ENCODE peak calls at places on chromosomes 11 and 22, in nine cellular contexts. One of them, this sample, is unnamed.

GRCh38 chr22:46053563-46054090 is 76.7 kb upstream of the WNT7B start:
- DNase-seq in lower leg skin: peak; percentile 60
- DNase-seq in progenitor cell of endocrine pancreas: no peak
- DNase-seq in nephron progenitor cell: no peak
- DNase-seq in fibroblast of pulmonary artery: peak; percentile 57
- DNase-seq in AG09309: no peak
- DNase-seq in stomach: peak; percentile 84
- DNase-seq in cardiac muscle cell: peak; percentile 74
- DNase-seq in CD8-positive, alpha-beta T cell: peak; percentile 58
- DNase-seq in this sample: no peak

GRCh38 chr11:122201126-122201525 is 85.1 kb upstream of the BLID start:
- DNase-seq in CD8-positive, alpha-beta T cell: no peak
- DNase-seq in stomach: no peak
- DNase-seq in progenitor cell of endocrine pancreas: no peak
- DNase-seq in cardiac muscle cell: no peak
- DNase-seq in lower leg skin: no peak
- DNase-seq in AG09309: no peak
- DNase-seq in fibroblast of pulmonary artery: no peak
- DNase-seq in nephron progenitor cell: no peak
- DNase-seq in this sample: no peak

GRCh38 chr11:44016129-44016528 is 31.7 kb upstream of the ACCSL start:
- DNase-seq in progenitor cell of endocrine pancreas: no peak
- DNase-seq in nephron progenitor cell: no peak
- DNase-seq in CD8-positive, alpha-beta T cell: no peak
- DNase-seq in AG09309: no peak
- DNase-seq in stomach: peak; percentile 24
- DNase-seq in fibroblast of pulmonary artery: peak; percentile 78
- DNase-seq in lower leg skin: no peak
- DNase-seq in cardiac muscle cell: peak; percentile 83
- DNase-seq in this sample: no peak

GRCh38 chr11:8225589-8226036 is 38.1 kb downstream of the LMO1 start:
- DNase-seq in AG09309: no peak
- DNase-seq in nephron progenitor cell: peak; percentile 94
- DNase-seq in progenitor cell of endocrine pancreas: peak; percentile 86
- DNase-seq in fibroblast of pulmonary artery: peak; percentile 71
- DNase-seq in lower leg skin: peak; percentile 63
- DNase-seq in cardiac muscle cell: peak; percentile 72
- DNase-seq in stomach: peak; percentile 76
- DNase-seq in CD8-positive, alpha-beta T cell: peak; percentile 73
- DNase-seq in this sample: peak; percentile 86

GRCh38 chr22:31083377-31083768 is 2.3 kb downstream of the SMTN start:
- DNase-seq in fibroblast of pulmonary artery: no peak
- DNase-seq in AG09309: no peak
- DNase-seq in cardiac muscle cell: no peak
- DNase-seq in CD8-positive, alpha-beta T cell: no peak
- DNase-seq in lower leg skin: no peak
- DNase-seq in progenitor cell of endocrine pancreas: no peak
- DNase-seq in stomach: peak; percentile 92
- DNase-seq in nephron progenitor cell: no peak
- DNase-seq in this sample: no peak

GRCh38 chr11:35337919-35338316 is 81.4 kb downstream of the SLC1A2 start:
- DNase-seq in nephron progenitor cell: no peak
- DNase-seq in AG09309: no peak
- DNase-seq in progenitor cell of endocrine pancreas: no peak
- DNase-seq in stomach: no peak
- DNase-seq in fibroblast of pulmonary artery: no peak
- DNase-seq in CD8-positive, alpha-beta T cell: no peak
- DNase-seq in lower leg skin: no peak
- DNase-seq in cardiac muscle cell: no peak
- DNase-seq in this sample: no peak

GRCh38 chr22:27170491-27170890 is 513.1 kb downstream of the MIAT start:
- DNase-seq in cardiac muscle cell: peak; percentile 91
- DNase-seq in lower leg skin: no peak
- DNase-seq in stomach: no peak
- DNase-seq in AG09309: peak; percentile 91
- DNase-seq in CD8-positive, alpha-beta T cell: no peak
- DNase-seq in nephron progenitor cell: peak; percentile 24
- DNase-seq in progenitor cell of endocrine pancreas: no peak
- DNase-seq in fibroblast of pulmonary artery: peak; percentile 64
- DNase-seq in this sample: no peak

GRCh38 chr11:26621147-26621546 is 49.1 kb upstream of the MUC15 start:
- DNase-seq in AG09309: peak; percentile 53
- DNase-seq in fibroblast of pulmonary artery: peak; percentile 50
- DNase-seq in CD8-positive, alpha-beta T cell: no peak
- DNase-seq in lower leg skin: no peak
- DNase-seq in stomach: no peak
- DNase-seq in nephron progenitor cell: no peak
- DNase-seq in progenitor cell of endocrine pancreas: no peak
- DNase-seq in cardiac muscle cell: peak; percentile 33
- DNase-seq in this sample: no peak

GRCh38 chr11:17516551-17517150 is 27.6 kb downstream of the USH1C start:
- DNase-seq in stomach: no peak
- DNase-seq in lower leg skin: no peak
- DNase-seq in CD8-positive, alpha-beta T cell: no peak
- DNase-seq in fibroblast of pulmonary artery: no peak
- DNase-seq in nephron progenitor cell: no peak
- DNase-seq in AG09309: no peak
- DNase-seq in cardiac muscle cell: no peak
- DNase-seq in progenitor cell of endocrine pancreas: no peak
- DNase-seq in this sample: no peak

GRCh38 chr11:5639953-5640352 is 15.2 kb downstream of the TRIM34 start:
- DNase-seq in cardiac muscle cell: no peak
- DNase-seq in stomach: no peak
- DNase-seq in progenitor cell of endocrine pancreas: no peak
- DNase-seq in fibroblast of pulmonary artery: no peak
- DNase-seq in CD8-positive, alpha-beta T cell: no peak
- DNase-seq in nephron progenitor cell: no peak
- DNase-seq in lower leg skin: no peak
- DNase-seq in AG09309: no peak
- DNase-seq in this sample: no peak

GRCh38 chr22:48945621-48946458 is 881.8 kb downstream of the BRD1 start:
- DNase-seq in stomach: peak; percentile 22
- DNase-seq in progenitor cell of endocrine pancreas: peak; percentile 5
- DNase-seq in fibroblast of pulmonary artery: no peak
- DNase-seq in nephron progenitor cell: no peak
- DNase-seq in CD8-positive, alpha-beta T cell: no peak
- DNase-seq in cardiac muscle cell: no peak
- DNase-seq in AG09309: no peak
- DNase-seq in lower leg skin: peak; percentile 9
- DNase-seq in this sample: no peak

GRCh38 chr22:26986051-26986881 is 328.9 kb downstream of the MIAT start:
- DNase-seq in stomach: no peak
- DNase-seq in fibroblast of pulmonary artery: no peak
- DNase-seq in nephron progenitor cell: no peak
- DNase-seq in progenitor cell of endocrine pancreas: no peak
- DNase-seq in lower leg skin: no peak
- DNase-seq in CD8-positive, alpha-beta T cell: no peak
- DNase-seq in cardiac muscle cell: no peak
- DNase-seq in AG09309: no peak
- DNase-seq in this sample: no peak

GRCh38 chr22:45903355-45904149 is 73.4 kb downstream of the WNT7B start:
- DNase-seq in stomach: no peak
- DNase-seq in fibroblast of pulmonary artery: peak; percentile 49
- DNase-seq in CD8-positive, alpha-beta T cell: no peak
- DNase-seq in nephron progenitor cell: peak; percentile 43
- DNase-seq in cardiac muscle cell: peak; percentile 76
- DNase-seq in AG09309: peak; percentile 17
- DNase-seq in progenitor cell of endocrine pancreas: no peak
- DNase-seq in lower leg skin: no peak
- DNase-seq in this sample: no peak

GRCh38 chr11:46127150-46127638 is 5.9 kb upstream of the PHF21A start:
- DNase-seq in fibroblast of pulmonary artery: peak; percentile 81
- DNase-seq in AG09309: peak; percentile 16
- DNase-seq in lower leg skin: peak; percentile 67
- DNase-seq in CD8-positive, alpha-beta T cell: peak; percentile 37
- DNase-seq in nephron progenitor cell: no peak
- DNase-seq in progenitor cell of endocrine pancreas: no peak
- DNase-seq in cardiac muscle cell: peak; percentile 85
- DNase-seq in stomach: no peak
- DNase-seq in this sample: no peak

GRCh38 chr11:126122863-126123262 is 60.2 kb upstream of the CDON start:
- DNase-seq in fibroblast of pulmonary artery: no peak
- DNase-seq in AG09309: no peak
- DNase-seq in stomach: no peak
- DNase-seq in cardiac muscle cell: no peak
- DNase-seq in progenitor cell of endocrine pancreas: no peak
- DNase-seq in lower leg skin: no peak
- DNase-seq in CD8-positive, alpha-beta T cell: no peak
- DNase-seq in nephron progenitor cell: no peak
- DNase-seq in this sample: no peak

GRCh38 chr22:26718905-26719304 is 61.5 kb downstream of the MIAT start:
- DNase-seq in fibroblast of pulmonary artery: peak; percentile 86
- DNase-seq in progenitor cell of endocrine pancreas: no peak
- DNase-seq in lower leg skin: no peak
- DNase-seq in AG09309: peak; percentile 84
- DNase-seq in cardiac muscle cell: peak; percentile 93
- DNase-seq in stomach: no peak
- DNase-seq in nephron progenitor cell: no peak
- DNase-seq in CD8-positive, alpha-beta T cell: no peak
- DNase-seq in this sample: no peak

GRCh38 chr11:6219359-6219758 is 14.0 kb downstream of the C11orf42 start:
- DNase-seq in AG09309: peak; percentile 90
- DNase-seq in CD8-positive, alpha-beta T cell: no peak
- DNase-seq in stomach: no peak
- DNase-seq in progenitor cell of endocrine pancreas: no peak
- DNase-seq in lower leg skin: peak; percentile 82
- DNase-seq in fibroblast of pulmonary artery: peak; percentile 89
- DNase-seq in nephron progenitor cell: no peak
- DNase-seq in cardiac muscle cell: peak; percentile 88
- DNase-seq in this sample: peak; percentile 15

GRCh38 chr11:66467034-66467659 is 442 bp downstream of the PELI3 start:
- DNase-seq in lower leg skin: no peak
- DNase-seq in fibroblast of pulmonary artery: peak; percentile 38
- DNase-seq in cardiac muscle cell: peak; percentile 51
- DNase-seq in progenitor cell of endocrine pancreas: peak; percentile 49
- DNase-seq in AG09309: no peak
- DNase-seq in CD8-positive, alpha-beta T cell: no peak
- DNase-seq in nephron progenitor cell: no peak
- DNase-seq in stomach: peak; percentile 48
- DNase-seq in this sample: peak; percentile 55

GRCh38 chr22:48424661-48425060 is 1403.0 kb downstream of the BRD1 start:
- DNase-seq in CD8-positive, alpha-beta T cell: no peak
- DNase-seq in stomach: no peak
- DNase-seq in nephron progenitor cell: no peak
- DNase-seq in lower leg skin: no peak
- DNase-seq in AG09309: no peak
- DNase-seq in progenitor cell of endocrine pancreas: no peak
- DNase-seq in fibroblast of pulmonary artery: no peak
- DNase-seq in cardiac muscle cell: no peak
- DNase-seq in this sample: no peak

GRCh38 chr11:18802381-18803257 is 11.0 kb upstream of the PTPN5 start:
- DNase-seq in nephron progenitor cell: peak; percentile 59
- DNase-seq in AG09309: peak; percentile 43
- DNase-seq in CD8-positive, alpha-beta T cell: peak; percentile 30
- DNase-seq in progenitor cell of endocrine pancreas: no peak
- DNase-seq in stomach: peak; percentile 52
- DNase-seq in lower leg skin: peak; percentile 53
- DNase-seq in cardiac muscle cell: peak; percentile 85
- DNase-seq in fibroblast of pulmonary artery: peak; percentile 86
- DNase-seq in this sample: peak; percentile 62

GRCh38 chr22:30310881-30311771 is 15.6 kb downstream of the TBC1D10A start:
- DNase-seq in lower leg skin: peak; percentile 71
- DNase-seq in nephron progenitor cell: no peak
- DNase-seq in AG09309: no peak
- DNase-seq in cardiac muscle cell: peak; percentile 75
- DNase-seq in progenitor cell of endocrine pancreas: no peak
- DNase-seq in CD8-positive, alpha-beta T cell: no peak
- DNase-seq in stomach: peak; percentile 92
- DNase-seq in fibroblast of pulmonary artery: peak; percentile 72
- DNase-seq in this sample: no peak

DNA sequence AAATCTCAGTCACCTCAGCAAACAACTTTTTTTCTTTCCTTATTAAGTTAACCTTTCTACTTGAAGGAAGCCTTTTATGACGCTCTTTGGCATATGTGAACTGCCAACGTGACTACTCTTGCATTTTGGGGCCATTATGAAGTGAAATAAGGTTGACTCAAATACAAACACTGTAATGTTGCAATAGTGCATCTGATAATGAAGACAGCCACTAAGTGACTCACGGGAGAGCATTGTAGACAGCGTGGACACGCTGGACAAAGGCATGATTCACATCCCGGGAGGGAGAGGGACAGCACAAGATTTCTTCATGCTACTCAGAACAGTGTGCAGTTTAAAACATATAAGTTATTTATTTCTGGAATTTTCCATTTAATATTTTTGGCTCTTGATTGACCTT is 560.8 kb downstream of the ETS1 start:
- DNase-seq in cardiac muscle cell: peak; percentile 95
- DNase-seq in CD8-positive, alpha-beta T cell: no peak
- DNase-seq in stomach: no peak
- DNase-seq in lower leg skin: no peak
- DNase-seq in nephron progenitor cell: no peak
- DNase-seq in AG09309: peak; percentile 95
- DNase-seq in progenitor cell of endocrine pancreas: no peak
- DNase-seq in fibroblast of pulmonary artery: peak; percentile 99
- DNase-seq in this sample: no peak
- TF ChIP-seq CTCF in cardiac muscle cell: no peak
- TF ChIP-seq CTCF in CD8-positive, alpha-beta T cell: no peak
- TF ChIP-seq CTCF in stomach: no peak
- TF ChIP-seq CTCF in lower leg skin: no peak
- TF ChIP-seq CTCF in nephron progenitor cell: no peak
- TF ChIP-seq CTCF in AG09309: no peak
- TF ChIP-seq CTCF in progenitor cell of endocrine pancreas: no peak
- TF ChIP-seq CTCF in fibroblast of pulmonary artery: no peak
- TF ChIP-seq CTCF in this sample: no peak

GRCh38 chr11:74170694-74171629 is at the start of the genes C2CD3 and PPME1:
- DNase-seq in nephron progenitor cell: peak; percentile 94
- DNase-seq in fibroblast of pulmonary artery: peak; percentile 100
- DNase-seq in progenitor cell of endocrine pancreas: peak; percentile 95
- DNase-seq in lower leg skin: peak; percentile 98
- DNase-seq in cardiac muscle cell: peak; percentile 100
- DNase-seq in CD8-positive, alpha-beta T cell: peak; percentile 95
- DNase-seq in AG09309: peak; percentile 98
- DNase-seq in stomach: peak; percentile 98
- DNase-seq in this sample: peak; percentile 95
- TF ChIP-seq CTCF in nephron progenitor cell: no peak
- TF ChIP-seq CTCF in fibroblast of pulmonary artery: peak; percentile 27
- TF ChIP-seq CTCF in progenitor cell of endocrine pancreas: peak; percentile 34
- TF ChIP-seq CTCF in lower leg skin: no peak
- TF ChIP-seq CTCF in cardiac muscle cell: peak; percentile 47
- TF ChIP-seq CTCF in CD8-positive, alpha-beta T cell: no peak
- TF ChIP-seq CTCF in AG09309: peak; percentile 45
- TF ChIP-seq CTCF in stomach: no peak
- TF ChIP-seq CTCF in this sample: no peak

GRCh38 chr22:38868886-38869381 is 3.1 kb downstream of the CBX6 start:
- DNase-seq in fibroblast of pulmonary artery: peak; percentile 68
- DNase-seq in progenitor cell of endocrine pancreas: peak; percentile 89
- DNase-seq in nephron progenitor cell: peak; percentile 93
- DNase-seq in CD8-positive, alpha-beta T cell: peak; percentile 88
- DNase-seq in cardiac muscle cell: peak; percentile 75
- DNase-seq in stomach: peak; percentile 86
- DNase-seq in AG09309: no peak
- DNase-seq in lower leg skin: peak; percentile 59
- DNase-seq in this sample: peak; percentile 93
- TF ChIP-seq CTCF in fibroblast of pulmonary artery: peak; percentile 84
- TF ChIP-seq CTCF in progenitor cell of endocrine pancreas: peak; percentile 86
- TF ChIP-seq CTCF in nephron progenitor cell: peak; percentile 89
- TF ChIP-seq CTCF in CD8-positive, alpha-beta T cell: peak; percentile 77
- TF ChIP-seq CTCF in cardiac muscle cell: peak; percentile 88
- TF ChIP-seq CTCF in stomach: no peak
- TF ChIP-seq CTCF in AG09309: peak; percentile 92
- TF ChIP-seq CTCF in lower leg skin: no peak
- TF ChIP-seq CTCF in this sample: peak; percentile 85

GRCh38 chr11:10770626-10771254 is 19.7 kb downstream of the CTR9 start:
- DNase-seq in progenitor cell of endocrine pancreas: peak; percentile 21
- DNase-seq in stomach: peak; percentile 63
- DNase-seq in lower leg skin: no peak
- DNase-seq in fibroblast of pulmonary artery: peak; percentile 55
- DNase-seq in nephron progenitor cell: peak; percentile 57
- DNase-seq in AG09309: no peak
- DNase-seq in CD8-positive, alpha-beta T cell: peak; percentile 14
- DNase-seq in cardiac muscle cell: peak; percentile 56
- DNase-seq in this sample: peak; percentile 66
- TF ChIP-seq CTCF in progenitor cell of endocrine pancreas: peak; percentile 74
- TF ChIP-seq CTCF in stomach: no peak
- TF ChIP-seq CTCF in lower leg skin: no peak
- TF ChIP-seq CTCF in fibroblast of pulmonary artery: peak; percentile 83
- TF ChIP-seq CTCF in nephron progenitor cell: peak; percentile 66
- TF ChIP-seq CTCF in AG09309: peak; percentile 75
- TF ChIP-seq CTCF in CD8-positive, alpha-beta T cell: peak; percentile 52
- TF ChIP-seq CTCF in cardiac muscle cell: peak; percentile 76
- TF ChIP-seq CTCF in this sample: peak; percentile 59